ENCODE peak calls at places on chromosomes 13 and 19, in nine cellular contexts. F is iris pigment epithelial cell; R is B cell; Q is natural killer cell treated with Interleukin-12 subunit alpha and Interleukin-12 subunit beta and Interleukin-15 and Interleukin-18, amount 100 ng/mL, for 72 hours; S is activated naive CD8-positive, alpha-beta T cell treated with anti-CD3 and anti-CD28 coated beads, Interleukin-2, amount 50 U/mL, for 16 hours; N is breast epithelium; J is SW480; V is AG08395; K is activated T-helper 2 cell treated with anti-CD3 and anti-CD28 coated beads, Interferon-gamma antibody, Interleukin-2, Interleukin-4, amounts not matched to agents 10 μg/mL and 5 μg/mL and 100 μg/mL, durations not matched to agents 14 hours and 24 hours and 36 hours. Y is an unnamed sample.

GRCh38 chr13:48231948-48232347 is 1.1 kb upstream of the ITM2B start:
- DNase-seq in F (no peak), R (no peak), Q (no peak), S (no peak), N (no peak), J (no peak), V (no peak), K (no peak), Y (no peak)

GRCh38 chr13:106373989-106374572 is 161.4 kb downstream of the EFNB2 start:
- DNase-seq in F (peak; percentile 86), R (no peak), Q (no peak), S (no peak), N (no peak), J (peak; percentile 57), V (no peak), K (no peak), Y (no peak)

GRCh38 chr13:75875450-75875849 is 239.3 kb downstream of the LMO7 start:
- DNase-seq in F (no peak), R (no peak), Q (no peak), S (no peak), N (no peak), J (no peak), V (no peak), K (no peak), Y (no peak)

GRCh38 chr19:3012522-3013260 is 16.4 kb downstream of the TLE2 start:
- DNase-seq in F (no peak), R (no peak), Q (no peak), S (no peak), N (no peak), J (no peak), V (no peak), K (no peak), Y (peak; percentile 47)

GRCh38 chr19:18232540-18233223 is 6.4 kb upstream of the PDE4C start:
- DNase-seq in F (no peak), R (no peak), Q (no peak), S (no peak), N (no peak), J (no peak), V (no peak), K (no peak), Y (peak; percentile 89)

GRCh38 chr19:33252971-33253370 is 27.3 kb upstream of the SLC7A10 start:
- DNase-seq in F (no peak), R (no peak), Q (peak; percentile 49), S (no peak), N (no peak), J (no peak), V (no peak), K (no peak), Y (no peak)

GRCh38 chr13:65926750-65927171 is 1303.4 kb downstream of the PCDH9 start:
- DNase-seq in F (no peak), R (no peak), Q (no peak), S (no peak), N (no peak), J (no peak), V (no peak), K (no peak), Y (peak; percentile 74)

GRCh38 chr13:113941571-113942191 is 32.2 kb downstream of the C13orf46 start:
- DNase-seq in F (peak; percentile 30), R (no peak), Q (no peak), S (no peak), N (no peak), J (peak; percentile 85), V (no peak), K (no peak), Y (no peak)

GRCh38 chr19:2138061-2138728 is 13.2 kb downstream of the AP3D1 start:
- DNase-seq in F (no peak), R (no peak), Q (no peak), S (no peak), N (no peak), J (no peak), V (no peak), K (no peak), Y (no peak)

GRCh38 chr13:31903072-31903815 is 128.3 kb upstream of the FRY start:
- DNase-seq in F (no peak), R (no peak), Q (no peak), S (no peak), N (no peak), J (no peak), V (no peak), K (no peak), Y (no peak)

GRCh38 chr19:43439183-43440063 is 24.7 kb downstream of the TEX101 start:
- DNase-seq in F (no peak), R (peak; percentile 44), Q (no peak), S (no peak), N (no peak), J (peak; percentile 97), V (peak; percentile 62), K (peak; percentile 41), Y (no peak)

GRCh38 chr13:25768726-25769270 is 283.0 kb downstream of the SHISA2 start:
- DNase-seq in F (no peak), R (no peak), Q (no peak), S (no peak), N (no peak), J (no peak), V (no peak), K (no peak), Y (no peak)

GRCh38 chr19:16315825-16316505 is 8.7 kb upstream of the KLF2 start:
- DNase-seq in F (peak; percentile 99), R (no peak), Q (no peak), S (no peak), N (no peak), J (no peak), V (peak; percentile 96), K (no peak), Y (no peak)

GRCh38 chr13:98022210-98022609 is 68.7 kb downstream of the IPO5 start:
- DNase-seq in F (peak; percentile 85), R (no peak), Q (no peak), S (no peak), N (peak; percentile 65), J (no peak), V (peak; percentile 44), K (no peak), Y (no peak)

GRCh38 chr19:4456843-4457653 is 546 bp downstream of the UBXN6 start:
- DNase-seq in F (peak; percentile 53), R (peak; percentile 49), Q (no peak), S (no peak), N (no peak), J (no peak), V (peak; percentile 83), K (peak; percentile 35), Y (no peak)

GRCh38 chr13:72590091-72590490 is 137.3 kb downstream of the MZT1 start:
- DNase-seq in F (peak; percentile 4), R (no peak), Q (no peak), S (no peak), N (no peak), J (no peak), V (no peak), K (no peak), Y (no peak)

GRCh38 chr19:29404951-29405727 is 120.7 kb upstream of the VSTM2B start:
- DNase-seq in F (no peak), R (no peak), Q (no peak), S (no peak), N (peak; percentile 27), J (no peak), V (no peak), K (no peak), Y (peak; percentile 97)